ENCODE peak calls at places on chromosomes 6 and 20, in seven cellular contexts. G, L, W, X, A, Y and I are unnamed samples. For H3K4me1, the result is how much of the 10 kb centered on the place peaks cover.

GRCh38 chr6:93017213-93017612 is 402.1 kb downstream of the EPHA7 start:
- DNase-seq in G (no peak), L (no peak), W (no peak), X (no peak), A (no peak), Y (peak), I (no peak)

GRCh38 chr6:16136086-16136485 is 7.2 kb downstream of the MYLIP start:
- DNase-seq in G (no peak), L (no peak), W (no peak), X (no peak), A (peak), Y (no peak), I (peak)

GRCh38 chr6:90573624-90574023 is 13.2 kb downstream of the MAP3K7 start:
- DNase-seq in G (no peak), L (no peak), W (no peak), X (no peak), A (no peak), Y (no peak), I (no peak)

GRCh38 chr20:4100679-4101078 is 85.3 kb upstream of the RNF24 start:
- DNase-seq in G (no peak), L (no peak), W (no peak), X (peak), A (no peak), Y (no peak), I (no peak)

GRCh38 chr20:63946986-63947637 is 9.1 kb downstream of the UCKL1 start:
- DNase-seq in G (no peak), L (no peak), W (no peak), X (no peak), A (no peak), Y (no peak), I (no peak)

GRCh38 chr6:113104546-113105325 is 752.4 kb upstream of the MARCKS start:
- DNase-seq in G (no peak), L (no peak), W (no peak), X (peak), A (no peak), Y (no peak), I (no peak)

GRCh38 chr20:14470231-14470894 is 133.0 kb upstream of the FLRT3 start:
- DNase-seq in G (no peak), L (peak), W (no peak), X (no peak), A (no peak), Y (no peak), I (no peak)

GRCh38 chr6:134117409-134117808 is 65.0 kb upstream of the SLC2A12 start:
- DNase-seq in G (no peak), L (no peak), W (no peak), X (peak), A (no peak), Y (no peak), I (no peak)

GRCh38 chr20:12287575-12287974 is 369.9 kb downstream of the BTBD3 start:
- DNase-seq in G (no peak), L (no peak), W (no peak), X (no peak), A (no peak), Y (peak), I (no peak)

GRCh38 chr6:100283288-100283687 is 181.4 kb downstream of the SIM1 start:
- DNase-seq in G (no peak), L (no peak), W (no peak), X (peak), A (no peak), Y (peak), I (no peak)

GRCh38 chr20:50425076-50425475 is 85.1 kb upstream of the PTPN1 start:
- DNase-seq in G (no peak), L (no peak), W (no peak), X (no peak), A (no peak), Y (no peak), I (no peak)

GRCh38 chr20:45751714-45752113 is 29.6 kb downstream of the SPINT4 start:
- DNase-seq in G (no peak), L (no peak), W (no peak), X (no peak), A (no peak), Y (no peak), I (no peak)

GRCh38 chr20:17460119-17460518 is 71.1 kb downstream of the BFSP1 start:
- DNase-seq in G (no peak), L (no peak), W (no peak), X (no peak), A (no peak), Y (no peak), I (no peak)

GRCh38 chr6:136666041-136666440 is 115.8 kb upstream of the MAP7 start:
- DNase-seq in G (no peak), L (no peak), W (no peak), X (no peak), A (no peak), Y (no peak), I (no peak)

GRCh38 chr6:77361018-77361417 is 102.3 kb downstream of the HTR1B start:
- DNase-seq in G (no peak), L (no peak), W (no peak), X (peak), A (no peak), Y (no peak), I (no peak)

GRCh38 chr20:47561175-47561574 is 59.5 kb downstream of the NCOA3 start:
- DNase-seq in G (no peak), L (no peak), W (no peak), X (peak), A (no peak), Y (no peak), I (no peak)
- H3K4me1 ChIP-seq in G (under half), L (under half), W (under half), X (under half), A (half or more), Y (under half), I (under half)

DNA sequence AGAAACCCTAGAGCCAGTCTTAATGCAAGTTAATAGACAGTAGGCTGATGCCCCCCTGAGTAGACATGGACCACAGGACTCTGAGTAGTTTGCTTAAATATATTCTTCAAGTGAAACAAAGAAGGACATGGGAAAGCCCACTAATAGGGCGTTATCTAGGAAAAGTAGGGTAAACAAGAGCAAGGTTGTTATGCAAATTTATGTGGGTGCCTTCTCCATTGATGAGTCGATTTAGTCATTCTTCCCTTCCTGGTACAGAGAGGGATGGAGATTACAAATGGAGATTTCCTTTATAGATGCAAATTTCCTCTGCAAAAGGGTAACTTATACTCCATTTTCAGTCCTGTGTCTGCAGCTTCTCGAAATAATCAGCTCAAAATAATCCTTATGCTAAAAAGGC is 262.0 kb downstream of the CD83 start:
- DNase-seq in G (no peak), L (no peak), W (no peak), X (no peak), A (no peak), Y (peak), I (no peak)
- H3K4me3 ChIP-seq in G (no peak), L (no peak), W (no peak), X (no peak), A (no peak), Y (peak), I (no peak)

DNA sequence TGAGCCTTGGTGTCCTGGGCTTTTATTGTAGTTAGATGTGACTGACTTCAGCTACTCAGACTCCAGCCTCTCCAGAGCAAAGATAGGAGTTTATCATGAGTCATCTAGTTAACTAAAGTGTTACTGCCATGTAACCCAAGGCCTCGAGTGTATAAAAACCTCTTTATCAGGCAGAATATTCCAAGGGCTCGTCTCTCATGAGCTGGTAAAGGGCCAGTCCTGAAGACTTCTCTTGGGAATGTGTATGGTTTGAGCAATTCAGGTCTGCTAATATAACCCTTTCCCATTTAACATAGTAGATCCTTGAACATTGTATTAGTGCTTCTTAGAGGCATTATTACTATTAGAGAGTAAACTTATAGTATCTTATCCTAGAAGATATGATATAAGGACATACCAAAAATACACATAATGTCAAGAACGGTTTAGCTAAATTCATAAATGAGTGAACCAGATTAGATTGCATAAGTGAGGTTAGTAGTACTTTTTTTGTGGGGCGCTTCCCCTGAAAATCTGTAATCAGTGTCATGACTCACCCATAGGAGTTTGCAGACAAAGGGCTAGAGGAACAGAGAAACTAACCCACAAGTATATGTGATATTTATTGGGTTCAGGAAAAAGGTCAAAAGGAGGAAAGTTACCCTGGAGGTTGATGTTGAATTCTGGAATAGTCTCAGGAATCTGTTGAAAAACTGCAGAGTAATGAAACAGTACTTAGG is 16.0 kb downstream of the DSE start:
- DNase-seq in G (no peak), L (no peak), W (no peak), X (peak), A (no peak), Y (no peak), I (no peak)
- H3K4me1 ChIP-seq in G (under half), L (under half), W (under half), X (under half), A (under half), Y (under half), I (under half)

DNA sequence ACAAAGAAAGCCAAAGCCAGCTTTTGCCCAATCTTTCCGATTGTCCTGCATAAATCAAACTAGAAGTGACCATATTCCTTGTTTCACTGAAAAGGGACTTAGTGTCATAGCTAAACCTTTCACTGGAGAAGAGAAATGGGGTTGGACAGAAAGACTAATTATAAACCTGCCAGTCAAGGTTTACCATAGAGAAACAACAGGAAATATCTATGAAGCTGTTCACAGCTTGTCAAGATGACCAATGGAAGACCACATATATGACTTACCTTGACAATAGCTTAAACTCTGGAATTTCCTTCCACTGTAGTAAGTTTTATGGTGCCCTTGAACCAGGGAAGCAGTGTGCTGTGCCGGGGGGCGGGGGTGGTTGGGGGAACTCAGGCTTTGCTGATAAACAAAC is 107.7 kb upstream of the PHACTR1 start:
- DNase-seq in G (no peak), L (no peak), W (no peak), X (no peak), A (no peak), Y (no peak), I (no peak)
- H3K4me3 ChIP-seq in G (no peak), L (no peak), W (no peak), X (no peak), A (no peak), Y (no peak), I (no peak)

GRCh38 chr20:48787861-48788375 is 39.9 kb downstream of the PREX1 start:
- DNase-seq in G (peak), L (no peak), W (no peak), X (peak), A (peak), Y (no peak), I (no peak)
- H3K4me1 ChIP-seq in G (half or more), L (under half), W (half or more), X (under half), A (half or more), Y (under half), I (under half)

DNA sequence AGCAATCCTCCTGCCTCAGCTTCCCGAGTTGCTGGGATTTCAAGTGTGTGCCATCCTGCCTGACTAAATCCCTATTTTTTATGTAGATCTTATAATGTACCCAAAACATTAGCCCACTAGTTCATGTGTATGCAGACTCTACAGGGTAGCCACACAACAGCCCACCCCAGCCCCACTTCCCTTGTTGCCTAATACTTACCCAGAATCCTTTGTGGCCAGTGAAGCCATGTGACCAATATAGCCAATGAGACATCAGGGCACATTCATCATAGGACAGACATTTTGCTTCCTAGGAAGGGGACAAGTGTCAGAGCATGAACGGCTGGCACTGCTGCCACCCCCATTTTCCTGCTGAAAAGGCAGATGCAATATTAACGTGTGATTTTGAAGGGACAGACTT is 36.0 kb upstream of the TCP11 start:
- DNase-seq in G (no peak), L (no peak), W (no peak), X (no peak), A (no peak), Y (no peak), I (no peak)
- H3K4me3 ChIP-seq in G (no peak), L (no peak), W (no peak), X (no peak), A (no peak), Y (no peak), I (no peak)

DNA sequence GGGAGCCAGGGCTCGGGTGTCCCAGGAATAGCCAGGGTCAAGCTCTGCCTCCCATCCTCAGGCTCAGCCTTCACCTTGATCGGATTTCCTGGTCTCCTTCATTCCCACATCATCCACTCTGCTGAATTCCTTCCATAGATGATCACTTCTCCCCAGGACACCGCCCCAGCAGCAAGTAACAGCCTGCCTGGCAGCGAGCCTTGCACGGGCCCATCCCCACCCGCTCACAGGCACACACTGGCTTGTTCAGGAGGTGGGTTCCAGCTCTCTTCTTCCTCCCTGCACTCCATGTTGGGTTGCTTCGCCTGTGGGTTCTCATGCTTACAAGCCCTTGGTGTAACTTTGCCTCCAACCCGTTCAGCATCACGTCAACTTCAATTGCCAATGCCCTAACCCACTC is 113.0 kb upstream of the IYD start:
- DNase-seq in G (no peak), L (no peak), W (no peak), X (no peak), A (no peak), Y (no peak), I (no peak)
- H3K4me1 ChIP-seq in G (under half), L (under half), W (under half), X (under half), A (under half), Y (under half), I (under half)

DNA sequence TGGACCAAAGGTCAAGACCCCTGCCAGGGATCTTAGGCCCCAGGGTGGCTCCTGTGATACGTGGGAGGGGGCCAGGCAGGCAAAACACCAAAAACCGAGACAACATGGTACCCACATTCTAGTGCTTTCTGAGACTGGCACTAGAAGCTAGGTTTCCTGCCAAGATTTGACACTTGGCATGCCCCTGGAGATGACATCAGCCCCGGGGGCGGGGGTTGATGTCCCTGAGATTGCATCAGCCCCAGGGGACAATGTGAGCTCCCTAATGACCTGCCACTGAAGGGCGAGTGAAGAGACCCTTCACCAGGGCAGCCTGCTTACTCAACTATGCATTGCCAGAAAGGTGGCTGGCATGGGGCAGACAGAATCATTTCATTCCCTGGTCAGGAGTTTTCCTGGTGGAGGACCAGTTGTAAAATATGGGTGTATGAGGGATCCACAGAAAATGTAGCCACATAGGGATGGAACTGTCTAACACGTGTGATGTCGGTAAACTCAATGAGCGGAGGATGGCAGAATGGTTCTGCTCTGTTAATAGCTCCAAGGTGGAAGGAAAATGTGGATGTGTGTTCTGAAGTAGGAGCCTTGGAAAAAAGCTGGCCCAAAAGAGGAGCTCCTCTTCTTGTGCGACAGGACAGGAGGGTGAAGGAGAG is 219.7 kb downstream of the UNC5CL start:
- DNase-seq in G (peak), L (no peak), W (no peak), X (no peak), A (no peak), Y (no peak), I (no peak)
- H3K4me3 ChIP-seq in G (no peak), L (no peak), W (no peak), X (no peak), A (no peak), Y (no peak), I (no peak)

GRCh38 chr6:137766596-137767370 is 100.3 kb upstream of the TNFAIP3 start:
- DNase-seq in G (no peak), L (no peak), W (no peak), X (no peak), A (no peak), Y (no peak), I (no peak)
- H3K4me1 ChIP-seq in G (under half), L (under half), W (under half), X (under half), A (under half), Y (under half), I (under half)

DNA sequence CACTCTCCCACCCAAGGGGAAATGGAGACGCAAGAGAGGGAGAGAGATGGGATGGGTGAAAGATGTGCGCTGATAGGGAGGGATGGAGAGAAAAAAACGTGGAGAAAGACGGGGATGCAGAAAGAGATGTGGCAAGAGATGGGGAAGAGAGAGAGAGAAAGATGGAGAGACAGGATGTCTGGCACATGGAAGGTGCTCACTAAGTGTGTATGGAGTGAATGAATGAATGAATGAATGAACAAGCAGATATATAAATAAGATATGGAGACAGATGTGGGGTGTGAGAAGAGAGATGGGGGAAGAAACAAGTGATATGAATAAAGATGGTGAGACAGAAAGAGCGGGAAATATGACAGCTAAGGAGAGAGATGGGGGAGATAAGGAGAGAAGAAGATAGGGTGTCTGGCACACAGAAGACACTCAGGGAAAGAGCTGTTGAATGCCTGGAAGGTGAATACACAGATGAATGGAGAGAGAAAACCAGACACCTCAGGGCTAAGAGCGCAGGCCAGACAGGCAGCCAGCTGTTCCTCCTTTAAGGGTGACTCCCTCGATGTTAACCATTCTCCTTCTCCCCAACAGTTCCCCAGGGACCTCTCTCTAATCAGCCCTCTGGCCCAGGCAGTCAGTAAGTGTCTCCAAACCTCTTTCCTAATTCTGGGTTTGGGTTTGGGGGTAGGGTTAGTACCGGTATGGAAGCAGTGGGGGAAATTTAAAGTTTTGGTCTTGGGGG is 753 bp downstream of the TNF start:
- DNase-seq in G (no peak), L (no peak), W (no peak), X (no peak), A (no peak), Y (no peak), I (no peak)
- H3K4me3 ChIP-seq in G (peak), L (no peak), W (no peak), X (no peak), A (peak), Y (no peak), I (peak)